ENCODE peak calls at places on chromosome 18, in five cellular contexts. H is GM12878, A is HCT116, P is K562, T is SK-N-SH. E is an unnamed sample.

GRCh38 chr18:45482286-45482685 is 133.0 kb upstream of the SLC14A2 start:
- DNase-seq in H (no peak), A (no peak), P (no peak), T (no peak), E (no peak)

GRCh38 chr18:51666717-51667320 is 469.3 kb upstream of the MEX3C start:
- DNase-seq in H (no peak), A (no peak), P (no peak), T (peak), E (peak)

GRCh38 chr18:48186084-48186798 is 222.9 kb downstream of the ZBTB7C start:
- DNase-seq in H (no peak), A (no peak), P (no peak), T (peak), E (no peak)

GRCh38 chr18:11721720-11722119 is 32.7 kb downstream of the GNAL start:
- DNase-seq in H (no peak), A (no peak), P (no peak), T (no peak), E (no peak)

GRCh38 chr18:35582899-35583558 is 1.5 kb downstream of the GALNT1 start:
- DNase-seq in H (no peak), A (no peak), P (peak), T (peak), E (peak)

GRCh38 chr18:77147418-77147852 is 14.9 kb upstream of the MBP start:
- DNase-seq in H (no peak), A (no peak), P (no peak), T (no peak), E (no peak)

GRCh38 chr18:57780318-57781127 is 22.6 kb downstream of the ATP8B1 start:
- DNase-seq in H (peak), A (no peak), P (peak), T (no peak), E (peak)

GRCh38 chr18:44823782-44824181 is 143.1 kb downstream of the SETBP1 start:
- DNase-seq in H (no peak), A (no peak), P (no peak), T (no peak), E (no peak)

GRCh38 chr18:34222396-34223163 is 2.1 kb downstream of the NOL4 start:
- DNase-seq in H (no peak), A (no peak), P (no peak), T (peak), E (peak)

GRCh38 chr18:76529433-76529811 is 34.4 kb upstream of the ZNF516 start:
- DNase-seq in H (no peak), A (no peak), P (no peak), T (no peak), E (no peak)

GRCh38 chr18:42706618-42707017 is 408.9 kb downstream of the RIT2 start:
- DNase-seq in H (no peak), A (no peak), P (no peak), T (no peak), E (no peak)

GRCh38 chr18:56285387-56286055 is 352.9 kb downstream of the TXNL1 start:
- DNase-seq in H (no peak), A (no peak), P (no peak), T (no peak), E (no peak)

GRCh38 chr18:76860411-76860810 is 38.1 kb downstream of the ZNF236 start:
- DNase-seq in H (no peak), A (no peak), P (no peak), T (no peak), E (no peak)

GRCh38 chr18:62717059-62717849 is 1.9 kb downstream of the PHLPP1 start:
- DNase-seq in H (no peak), A (peak), P (no peak), T (peak), E (peak)

GRCh38 chr18:51490417-51490816 is 292.9 kb upstream of the MEX3C start:
- DNase-seq in H (no peak), A (no peak), P (no peak), T (no peak), E (no peak)

GRCh38 chr18:34159691-34160185 is 65.0 kb downstream of the NOL4 start:
- DNase-seq in H (no peak), A (no peak), P (no peak), T (peak), E (no peak)

GRCh38 chr18:74420491-74420890 is 36.6 kb downstream of the DIPK1C start:
- DNase-seq in H (no peak), A (no peak), P (no peak), T (no peak), E (no peak)

GRCh38 chr18:54626779-54627178 is 35.7 kb downstream of the DYNAP start:
- DNase-seq in H (no peak), A (no peak), P (no peak), T (no peak), E (no peak)

DNA sequence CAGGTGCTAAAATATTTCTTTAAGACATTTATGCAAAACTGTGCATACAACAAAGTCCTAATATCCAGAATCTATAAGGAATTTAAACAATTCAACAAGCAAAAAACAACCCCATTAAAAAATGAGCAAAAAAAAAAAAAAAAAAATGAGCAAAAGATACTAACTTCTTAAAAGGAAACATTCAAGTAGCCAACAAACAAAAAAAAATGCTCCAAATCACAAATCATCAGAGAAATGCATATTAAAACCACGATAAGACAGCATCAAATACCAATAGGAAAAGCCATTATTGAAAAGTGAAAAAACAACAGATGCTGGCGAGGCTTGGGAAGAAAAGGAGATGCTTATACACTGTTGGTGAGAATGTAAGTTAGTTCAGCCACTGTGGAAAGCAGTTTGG is 34.9 kb downstream of the B4GALT6 start:
- DNase-seq in H (no peak), A (no peak), P (no peak), T (no peak), E (no peak)
- TF ChIP-seq JUND in H (no peak), A (no peak), P (no peak), T (no peak), E (no peak)

DNA sequence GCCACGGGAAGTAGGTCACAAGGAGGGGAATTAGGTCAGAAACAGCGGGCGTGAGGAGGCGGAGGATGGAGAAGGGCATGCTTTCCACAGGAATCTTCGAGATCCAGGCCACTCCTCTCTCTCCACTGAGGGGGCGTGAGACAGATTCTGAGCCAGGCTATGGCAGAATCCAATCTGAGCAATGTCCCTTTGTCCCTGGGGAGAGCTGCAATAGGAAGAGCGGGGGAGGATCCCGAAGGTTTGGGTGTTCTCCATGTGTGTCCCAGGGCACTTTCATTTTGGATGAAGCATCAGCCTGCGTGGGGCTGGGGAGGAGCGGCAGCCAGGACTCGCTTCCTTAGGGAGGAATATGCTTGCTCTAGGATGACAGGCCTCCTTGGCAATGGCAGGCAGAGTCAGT is 84.0 kb downstream of the LIPG start:
- DNase-seq in H (no peak), A (no peak), P (no peak), T (no peak), E (no peak)
- TF ChIP-seq JUND in H (no peak), A (no peak), P (no peak), T (no peak), E (no peak)

DNA sequence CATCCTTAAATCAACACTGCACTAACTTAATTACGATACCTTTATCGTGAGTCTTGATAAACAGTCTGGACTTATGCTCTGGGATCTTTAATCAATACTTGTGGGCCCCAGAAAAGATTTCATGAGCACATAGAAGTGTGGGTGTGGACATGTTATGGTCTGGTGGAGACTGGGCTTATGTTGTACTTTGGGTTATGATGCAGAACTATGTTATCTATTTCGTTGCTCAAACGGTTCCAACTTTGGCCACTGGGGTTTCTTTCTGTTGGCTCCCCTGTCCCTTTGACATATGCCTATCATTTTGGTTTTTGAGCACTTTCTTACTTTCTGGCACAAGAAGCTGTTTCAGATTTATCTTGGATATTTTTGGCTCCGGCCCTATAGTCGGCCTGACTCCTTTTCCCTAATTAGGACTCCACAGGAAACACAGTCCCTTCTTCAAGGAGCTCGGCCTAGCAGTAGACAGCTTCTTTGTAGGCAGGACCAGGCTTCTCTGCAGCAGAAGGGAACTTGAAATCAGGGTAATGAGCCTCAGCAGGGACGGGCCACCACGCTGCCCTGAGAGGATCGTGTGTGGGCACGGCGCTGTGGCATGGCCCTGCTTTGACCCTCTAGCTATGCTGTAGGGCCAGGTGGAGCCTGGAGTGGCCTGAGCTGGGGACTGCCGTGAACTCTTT is 54.6 kb upstream of the TXNDC2 start:
- DNase-seq in H (no peak), A (no peak), P (no peak), T (no peak), E (no peak)
- TF ChIP-seq JUND in H (no peak), A (no peak), P (no peak), T (no peak), E (no peak)

GRCh38 chr18:70650878-70651277 is 362.0 kb downstream of the SOCS6 start:
- DNase-seq in H (no peak), A (no peak), P (no peak), T (no peak), E (no peak)

GRCh38 chr18:70643812-70644211 is 355.0 kb downstream of the SOCS6 start:
- DNase-seq in H (no peak), A (no peak), P (no peak), T (no peak), E (no peak)

GRCh38 chr18:70645971-70646370 is 357.1 kb downstream of the SOCS6 start:
- DNase-seq in H (no peak), A (no peak), P (no peak), T (no peak), E (no peak)

GRCh38 chr18:70649683-70650082 is 360.8 kb downstream of the SOCS6 start:
- DNase-seq in H (no peak), A (no peak), P (no peak), T (no peak), E (no peak)
- TF ChIP-seq JUND in H (no peak), A (no peak), P (no peak), T (no peak), E (no peak)

GRCh38 chr18:32333781-32334180 is 136.9 kb downstream of the GAREM1 start:
- DNase-seq in H (no peak), A (no peak), P (no peak), T (no peak), E (peak)
- TF ChIP-seq JUND in H (no peak), A (no peak), P (no peak), T (no peak), E (no peak)

DNA sequence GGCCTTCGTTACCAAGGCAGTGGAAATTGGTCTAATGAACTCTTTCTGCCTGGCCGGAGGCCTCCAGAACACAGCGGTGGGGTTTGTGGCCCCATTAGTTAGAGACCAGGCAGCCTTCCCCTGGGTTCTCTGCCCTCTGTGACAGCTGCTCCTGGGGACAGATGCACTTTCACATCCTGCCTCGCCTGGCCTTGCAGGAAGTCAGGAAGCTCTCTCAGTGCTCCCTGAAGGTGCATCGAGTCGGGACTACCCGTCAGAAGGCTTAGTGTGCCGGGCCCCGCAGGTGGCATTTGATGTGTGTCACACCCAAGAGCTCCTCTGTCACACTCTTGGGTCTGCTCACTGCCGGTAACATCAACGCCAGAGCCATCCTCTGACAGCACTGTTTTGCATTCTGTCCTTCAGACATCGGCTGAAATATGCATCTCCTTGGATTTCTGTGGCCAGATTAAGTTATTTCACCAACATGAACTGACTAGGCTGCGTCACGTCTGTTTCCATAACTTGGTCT is 158.3 kb downstream of the LDLRAD4 start:
- DNase-seq in H (no peak), A (no peak), P (no peak), T (no peak), E (no peak)
- TF ChIP-seq JUND in H (no peak), A (no peak), P (no peak), T (no peak), E (no peak)